ENCODE peak calls at places on chromosomes 16 and 17, in ten cellular contexts. B, A, L, V, E, G, I, D, X and J are unnamed samples.

GRCh38 chr16:8798174-8798527 is 512 bp downstream of the PMM2 start:
- DNase-seq in B (no peak), A (no peak), L (no peak), V (peak; percentile 29), E (no peak), G (no peak), I (peak; percentile 36), D (peak; percentile 10), X (no peak), J (no peak)

GRCh38 chr16:57773680-57774295 is 28.5 kb downstream of the KIFC3 start:
- DNase-seq in B (no peak), A (no peak), L (peak; percentile 46), V (no peak), E (no peak), G (no peak), I (no peak), D (no peak), X (no peak), J (no peak)

GRCh38 chr16:85402910-85403692 is 210.0 kb upstream of the GSE1 start:
- DNase-seq in B (no peak), A (no peak), L (peak; percentile 62), V (peak; percentile 30), E (peak; percentile 31), G (no peak), I (peak; percentile 34), D (no peak), X (no peak), J (no peak)

GRCh38 chr16:1159325-1159972 is 6.5 kb downstream of the CACNA1H start:
- DNase-seq in B (no peak), A (no peak), L (no peak), V (no peak), E (no peak), G (no peak), I (no peak), D (no peak), X (no peak), J (no peak)

GRCh38 chr16:64621616-64622015 is 500.2 kb downstream of the CDH11 start:
- DNase-seq in B (no peak), A (no peak), L (no peak), V (no peak), E (no peak), G (no peak), I (no peak), D (no peak), X (no peak), J (no peak)

GRCh38 chr16:27429981-27430441 is 28.0 kb downstream of the IL21R start:
- DNase-seq in B (no peak), A (no peak), L (no peak), V (no peak), E (no peak), G (no peak), I (no peak), D (no peak), X (no peak), J (no peak)

GRCh38 chr16:20870122-20870521 is 30.0 kb downstream of the DCUN1D3 start:
- DNase-seq in B (no peak), A (no peak), L (no peak), V (no peak), E (no peak), G (no peak), I (no peak), D (no peak), X (no peak), J (no peak)

GRCh38 chr17:51995797-51996403 is 162.6 kb downstream of the CA10 start:
- DNase-seq in B (no peak), A (no peak), L (no peak), V (peak; percentile 58), E (no peak), G (no peak), I (no peak), D (no peak), X (no peak), J (no peak)

GRCh38 chr17:46056800-46057304 is 57.8 kb downstream of the STH start:
- DNase-seq in B (no peak), A (no peak), L (no peak), V (peak; percentile 27), E (no peak), G (no peak), I (peak; percentile 47), D (no peak), X (no peak), J (no peak)

GRCh38 chr17:79094261-79094660 is 19.6 kb downstream of the ENGASE start:
- DNase-seq in B (no peak), A (no peak), L (no peak), V (no peak), E (no peak), G (no peak), I (no peak), D (no peak), X (no peak), J (no peak)

GRCh38 chr17:29111816-29112499 is 68.2 kb downstream of the MYO18A start:
- DNase-seq in B (peak; percentile 52), A (peak; percentile 61), L (peak; percentile 66), V (peak; percentile 77), E (peak; percentile 66), G (peak; percentile 67), I (peak; percentile 75), D (peak; percentile 61), X (peak; percentile 76), J (peak; percentile 88)

GRCh38 chr17:82152556-82153294 is 54.7 kb upstream of the FASN start:
- DNase-seq in B (no peak), A (no peak), L (no peak), V (peak; percentile 59), E (no peak), G (no peak), I (no peak), D (no peak), X (no peak), J (no peak)

GRCh38 chr17:4263282-4264215 is at the start of gene ANKFY1:
- DNase-seq in B (peak; percentile 97), A (peak; percentile 98), L (peak; percentile 96), V (peak; percentile 93), E (peak; percentile 98), G (peak; percentile 96), I (peak; percentile 99), D (peak; percentile 98), X (peak; percentile 98), J (peak; percentile 99)